ENCODE peak calls at places on chromosomes 5 and 9, in four cellular contexts. O is H1, H is endothelial cell of umbilical vein, U is GM23338. W is an unnamed sample.
A peak's percentile ranks its signal among the peaks of the same experiment; 100 is the strongest.

GRCh38 chr5:154849791-154850201 is 607 bp downstream of the FAXDC2 start:
- DNase-seq in O (no peak), H (no peak), U (no peak), W (peak; percentile 24)

GRCh38 chr5:116626272-116626723 is 51.7 kb upstream of the SEMA6A start:
- DNase-seq in O (no peak), H (peak; percentile 5), U (no peak), W (peak; percentile 61)

GRCh38 chr5:153794327-153794726 is 244.4 kb downstream of the FAM114A2 start:
- DNase-seq in O (no peak), H (no peak), U (no peak), W (no peak)

GRCh38 chr9:69400470-69400869 is 75.5 kb downstream of the ENTREP1 start:
- DNase-seq in O (no peak), H (no peak), U (no peak), W (no peak)

GRCh38 chr9:1210954-1211353 is 160.8 kb downstream of the DMRT2 start:
- DNase-seq in O (no peak), H (no peak), U (no peak), W (no peak)

GRCh38 chr5:43309657-43310056 is 3.6 kb downstream of the HMGCS1 start:
- DNase-seq in O (no peak), H (no peak), U (no peak), W (no peak)

GRCh38 chr5:17895296-17896058 is 261.2 kb downstream of the TAF11L14 start:
- DNase-seq in O (no peak), H (no peak), U (no peak), W (no peak)

GRCh38 chr5:151251001-151251551 is 1.9 kb upstream of the GM2A start:
- DNase-seq in O (no peak), H (no peak), U (no peak), W (no peak)

GRCh38 chr5:56638768-56639238 is 176.5 kb upstream of the MAP3K1 start:
- DNase-seq in O (no peak), H (no peak), U (no peak), W (peak; percentile 14)

GRCh38 chr5:97071993-97072392 is 70.4 kb downstream of the LIX1 start:
- DNase-seq in O (no peak), H (no peak), U (no peak), W (no peak)

GRCh38 chr5:156949424-156949823 is 13.6 kb downstream of the TIMD4 start:
- DNase-seq in O (no peak), H (no peak), U (no peak), W (no peak)

GRCh38 chr5:167770461-167770860 is 521.0 kb upstream of the WWC1 start:
- DNase-seq in O (no peak), H (no peak), U (no peak), W (no peak)

DNA sequence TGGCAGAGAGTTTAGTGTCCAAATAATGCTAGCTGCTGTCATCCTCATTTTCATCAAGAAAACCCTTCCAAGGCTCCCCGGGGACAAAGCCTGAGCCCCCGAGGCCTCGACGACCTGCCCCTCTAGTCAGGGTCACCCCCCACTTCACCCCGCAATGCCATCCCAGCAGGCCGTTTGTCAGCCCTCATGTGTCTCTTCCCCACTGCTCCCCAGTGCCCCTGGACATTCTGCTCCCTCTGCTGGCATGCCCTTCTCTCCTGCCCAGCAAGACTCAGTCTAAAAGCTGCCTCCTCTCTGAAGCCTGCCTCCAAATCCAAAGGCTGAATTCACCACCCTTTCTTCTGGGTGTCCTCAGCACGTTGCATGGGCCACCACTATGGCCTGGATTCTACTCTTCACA is 59.3 kb downstream of the PAX5 start:
- DNase-seq in O (no peak), H (no peak), U (no peak), W (no peak)
- TF ChIP-seq CTCF in O (peak; percentile 33), H (no peak), U (peak; percentile 51), W (no peak)

GRCh38 chr5:69091771-69092170 is 2.0 kb upstream of the SLC30A5 start:
- DNase-seq in O (no peak), H (no peak), U (no peak), W (no peak)
- H2AFZ ChIP-seq in O (no peak overlapping the region), H (no peak overlapping the region), U (no peak overlapping the region), W (no peak overlapping the region)

GRCh38 chr5:77851229-77852067 is 75.3 kb upstream of the TBCA start:
- DNase-seq in O (no peak), H (peak; percentile 16), U (peak; percentile 72), W (peak; percentile 49)
- H3K4me2 ChIP-seq in O (peak overlapping the region; percentile 79), H (peak overlapping the region; percentile 93), U (peak overlapping the region; percentile 77), W (peak overlapping the region; percentile 100)

GRCh38 chr5:61450880-61451279 is 118.8 kb downstream of the ZSWIM6 start:
- DNase-seq in O (no peak), H (peak; percentile 83), U (no peak), W (no peak)
- TF ChIP-seq CTCF in O (no peak), H (no peak), U (no peak), W (no peak)

GRCh38 chr9:135610290-135611141 is 28.8 kb downstream of the GLT6D1 start:
- DNase-seq in O (no peak), H (no peak), U (no peak), W (no peak)
- H2AFZ ChIP-seq in O (no peak overlapping the region), H (no peak overlapping the region), U (no peak overlapping the region), W (no peak overlapping the region)

GRCh38 chr5:109703827-109704226 is 14.1 kb downstream of the MAN2A1 start:
- DNase-seq in O (no peak), H (no peak), U (no peak), W (no peak)

GRCh38 chr5:109701779-109702178 is 12.1 kb downstream of the MAN2A1 start:
- DNase-seq in O (no peak), H (no peak), U (no peak), W (no peak)

GRCh38 chr5:109701252-109701651 is 11.5 kb downstream of the MAN2A1 start:
- DNase-seq in O (no peak), H (no peak), U (no peak), W (no peak)

GRCh38 chr5:109703165-109703564 is 13.4 kb downstream of the MAN2A1 start:
- DNase-seq in O (no peak), H (no peak), U (no peak), W (no peak)

DNA sequence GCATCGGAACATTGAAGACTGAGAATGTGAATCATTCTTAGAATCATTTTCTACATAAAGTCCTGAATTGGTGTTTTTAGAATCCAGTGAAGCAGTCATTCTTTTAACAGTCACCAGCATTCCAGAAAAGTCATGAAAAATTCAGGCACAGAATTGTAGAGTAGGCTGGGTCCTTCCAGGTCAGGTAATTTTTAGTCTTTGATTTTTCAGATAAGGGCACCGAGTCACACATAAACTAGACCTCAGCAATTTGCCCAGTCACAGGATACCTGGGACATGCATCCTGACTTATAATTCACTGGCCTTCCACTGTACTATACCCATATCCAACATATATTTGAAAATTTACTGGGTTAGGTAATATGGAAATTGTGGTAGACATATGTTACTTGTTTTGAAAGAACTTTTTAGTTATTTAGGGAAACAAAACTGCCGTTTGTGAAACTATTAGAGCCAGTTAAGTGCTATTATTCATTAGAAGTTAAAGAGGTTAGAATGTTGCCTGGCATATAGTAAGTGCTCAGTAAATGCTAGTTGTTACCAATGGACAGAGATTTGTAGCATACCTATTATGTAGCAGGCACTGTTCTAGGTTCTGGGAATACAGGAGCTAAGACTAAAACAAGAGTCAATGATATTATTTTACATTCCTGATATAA is 10.9 kb downstream of the MAN2A1 start:
- DNase-seq in O (no peak), H (no peak), U (no peak), W (no peak)
- H3K4me2 ChIP-seq in O (no peak overlapping the region), H (no peak overlapping the region), U (no peak overlapping the region), W (no peak overlapping the region)

GRCh38 chr9:112705773-112706427 is 12.0 kb downstream of the INIP start:
- DNase-seq in O (no peak), H (peak; percentile 27), U (peak; percentile 78), W (peak; percentile 71)
- TF ChIP-seq CTCF in O (peak; percentile 72), H (no peak), U (peak; percentile 75), W (peak; percentile 58)

GRCh38 chr9:105244274-105244995 is at the start of gene SLC44A1:
- DNase-seq in O (peak; percentile 76), H (peak; percentile 96), U (peak; percentile 92), W (peak; percentile 98)

GRCh38 chr9:105243935-105244273 is 547 bp upstream of the SLC44A1 start:
- DNase-seq in O (no peak), H (no peak), U (no peak), W (no peak)

GRCh38 chr9:105246656-105247162 is 2.3 kb downstream of the SLC44A1 start:
- DNase-seq in O (no peak), H (no peak), U (no peak), W (no peak)

GRCh38 chr9:105244996-105245719 is 707 bp downstream of the SLC44A1 start:
- DNase-seq in O (peak; percentile 70), H (peak; percentile 11), U (peak; percentile 94), W (peak; percentile 85)

GRCh38 chr9:105245720-105246161 is 1.3 kb downstream of the SLC44A1 start:
- DNase-seq in O (no peak), H (peak; percentile 40), U (no peak), W (no peak)
- H2AFZ ChIP-seq in O (no peak overlapping the region), H (peak overlapping the region; percentile 78), U (peak overlapping the region; percentile 64), W (peak overlapping the region; percentile 83)

GRCh38 chr5:93099902-93100347 is 481.1 kb downstream of the NR2F1-AS1 start:
- DNase-seq in O (no peak), H (no peak), U (no peak), W (no peak)
- H3K4me2 ChIP-seq in O (no peak overlapping the region), H (no peak overlapping the region), U (no peak overlapping the region), W (no peak overlapping the region)

W was measured in hepatocyte.